ENCODE peak calls at places on chromosomes 5 and 9, in nine cellular contexts. O, L, N, A, V, F, D, B and G are unnamed samples.

GRCh38 chr5:132819468-132819867 is 6.4 kb downstream of the SOWAHA start:
- ATAC-seq in F (no peak), A (no peak), O (peak), D (no peak), L (no peak), B (no peak), N (no peak), V (no peak), G (no peak)

GRCh38 chr5:78720234-78720985 is 71.8 kb upstream of the LHFPL2 start:
- ATAC-seq in F (no peak), L (no peak), O (no peak), V (no peak), B (peak), D (no peak), N (no peak), A (no peak), G (no peak)

GRCh38 chr9:16145196-16145950 is 592.5 kb downstream of the CCDC171 start:
- ATAC-seq in V (no peak), B (no peak), N (no peak), F (no peak), O (no peak), A (no peak), L (peak), D (no peak), G (no peak)

GRCh38 chr9:121638399-121638798 is 13.0 kb upstream of the DAB2IP start:
- ATAC-seq in O (no peak), N (no peak), V (no peak), A (no peak), L (no peak), F (no peak), B (no peak), D (no peak), G (no peak)

GRCh38 chr9:128285033-128285784 is 9.1 kb downstream of the SWI5 start:
- ATAC-seq in A (no peak), F (no peak), D (no peak), L (no peak), V (no peak), N (no peak), B (no peak), O (no peak), G (no peak)

GRCh38 chr5:4584982-4585381 is 555.1 kb upstream of the ADAMTS16 start:
- ATAC-seq in D (no peak), A (no peak), V (no peak), F (no peak), L (no peak), B (no peak), O (no peak), N (no peak), G (no peak)

GRCh38 chr5:35416217-35416988 is 186.1 kb upstream of the PRLR start:
- ATAC-seq in B (no peak), A (no peak), N (no peak), D (no peak), L (no peak), F (no peak), O (no peak), V (no peak), G (no peak)

GRCh38 chr5:126508251-126508961 is 85.2 kb downstream of the GRAMD2B start:
- ATAC-seq in A (no peak), N (no peak), D (peak), V (no peak), L (peak), O (no peak), F (peak), B (no peak), G (no peak)

GRCh38 chr5:150422075-150422474 is 9.4 kb upstream of the CD74 start:
- ATAC-seq in O (no peak), L (no peak), A (no peak), B (no peak), F (no peak), V (no peak), N (no peak), D (no peak), G (no peak)

GRCh38 chr9:14271078-14271673 is 42.8 kb downstream of the NFIB start:
- ATAC-seq in N (no peak), A (peak), O (no peak), D (peak), B (peak), V (no peak), L (no peak), F (no peak), G (peak)

GRCh38 chr9:116605904-116606341 is 81.2 kb upstream of the TRIM32 start:
- ATAC-seq in B (no peak), D (no peak), O (no peak), L (no peak), A (peak), N (no peak), F (no peak), V (no peak), G (peak)

GRCh38 chr5:159807586-159807985 is 108.7 kb upstream of the ADRA1B start:
- ATAC-seq in A (no peak), B (no peak), L (no peak), O (no peak), N (no peak), D (no peak), V (no peak), F (no peak), G (no peak)

GRCh38 chr9:100216178-100216787 is 117.2 kb downstream of the INVS start:
- ATAC-seq in O (peak), D (peak), L (peak), F (peak), N (peak), A (peak), V (peak), B (peak), G (peak)

GRCh38 chr5:134148316-134148715 is 28.4 kb downstream of the SKP1 start:
- ATAC-seq in L (no peak), N (no peak), B (no peak), V (no peak), A (no peak), D (no peak), O (no peak), F (no peak), G (no peak)

GRCh38 chr5:178338126-178338749 is 105.6 kb upstream of the PHYKPL start:
- ATAC-seq in V (no peak), B (no peak), A (no peak), O (no peak), F (no peak), L (no peak), N (no peak), D (no peak), G (no peak)

GRCh38 chr5:179154346-179154990 is 94.3 kb downstream of the ZNF354C start:
- ATAC-seq in V (peak), L (no peak), D (no peak), F (no peak), B (peak), O (no peak), A (no peak), N (no peak), G (no peak)

GRCh38 chr9:124013263-124014211 is 2.0 kb downstream of the LHX2 start:
- ATAC-seq in L (no peak), V (no peak), N (no peak), D (no peak), B (no peak), F (no peak), O (no peak), A (no peak), G (no peak)

GRCh38 chr5:119291877-119292276 is 63.9 kb upstream of the TNFAIP8 start:
- ATAC-seq in V (no peak), B (no peak), L (no peak), A (no peak), O (no peak), F (no peak), D (no peak), N (no peak), G (no peak)

GRCh38 chr9:128335914-128336313 is 4.4 kb upstream of the SLC27A4 start:
- ATAC-seq in D (no peak), A (no peak), B (no peak), F (no peak), L (no peak), V (no peak), O (no peak), N (no peak), G (no peak)

GRCh38 chr9:82582693-82583092 is 480.2 kb downstream of the RASEF start:
- ATAC-seq in A (no peak), N (no peak), V (no peak), D (peak), O (no peak), B (no peak), F (no peak), L (no peak), G (no peak)

GRCh38 chr5:125289606-125290005 is 543.2 kb upstream of the ZNF608 start:
- ATAC-seq in F (no peak), B (no peak), O (no peak), D (no peak), L (no peak), A (no peak), N (no peak), V (no peak), G (no peak)

GRCh38 chr5:112548246-112548982 is 129.3 kb upstream of the EPB41L4A start:
- ATAC-seq in O (no peak), A (peak), L (peak), V (no peak), B (no peak), F (no peak), D (no peak), N (no peak), G (peak)